ENCODE peak calls at places on chromosomes 5 and 9, in six cellular contexts. V is adrenal gland; H is CD4-positive, alpha-beta T cell; I is HFFc6; N is retinal pigment epithelial cell; P is foreskin keratinocyte. M is an unnamed sample.
A peak's percentile ranks its signal among the peaks of the same experiment; 100 is the strongest.

GRCh38 chr5:113760486-113760885 is 247.0 kb downstream of the YTHDC2 start:
- DNase-seq in V (no peak), H (no peak), I (no peak), N (no peak), P (peak; percentile 6), M (no peak)

GRCh38 chr9:136127313-136127712 is 8.6 kb upstream of the TMEM250 start:
- DNase-seq in V (no peak), H (no peak), I (no peak), N (no peak), P (no peak), M (no peak)

GRCh38 chr5:58462623-58463230 is 2.8 kb upstream of the PLK2 start:
- DNase-seq in V (peak; percentile 60), H (peak; percentile 7), I (peak; percentile 61), N (no peak), P (no peak), M (no peak)

GRCh38 chr5:117302949-117303348 is 728.3 kb upstream of the SEMA6A start:
- DNase-seq in V (no peak), H (no peak), I (no peak), N (no peak), P (no peak), M (no peak)

GRCh38 chr5:14726066-14726838 is 61.7 kb downstream of the OTULIN start:
- DNase-seq in V (no peak), H (no peak), I (peak; percentile 35), N (no peak), P (no peak), M (no peak)

GRCh38 chr5:100690036-100690560 is 154.9 kb downstream of the FAM174A start:
- DNase-seq in V (no peak), H (no peak), I (no peak), N (no peak), P (no peak), M (no peak)

GRCh38 chr9:97179616-97180015 is 127.8 kb upstream of the CCDC180 start:
- DNase-seq in V (no peak), H (no peak), I (no peak), N (no peak), P (peak; percentile 47), M (no peak)

GRCh38 chr5:73121109-73121443 is 701 bp downstream of the TMEM171 start:
- DNase-seq in V (no peak), H (no peak), I (no peak), N (no peak), P (no peak), M (no peak)

GRCh38 chr5:135063511-135064234 is 29.6 kb upstream of the PITX1 start:
- DNase-seq in V (no peak), H (no peak), I (no peak), N (no peak), P (no peak), M (no peak)

GRCh38 chr5:34998058-34998789 is 49.5 kb downstream of the AGXT2 start:
- DNase-seq in V (no peak), H (no peak), I (peak; percentile 64), N (no peak), P (no peak), M (no peak)

GRCh38 chr5:133996683-133997252 is 8.0 kb downstream of the VDAC1 start:
- DNase-seq in V (no peak), H (no peak), I (no peak), N (no peak), P (no peak), M (no peak)

GRCh38 chr5:133321833-133322420 is 270.1 kb downstream of the HSPA4 start:
- DNase-seq in V (no peak), H (no peak), I (no peak), N (no peak), P (no peak), M (no peak)

GRCh38 chr9:125513634-125514413 is 193.2 kb downstream of the MAPKAP1 start:
- DNase-seq in V (peak; percentile 86), H (no peak), I (peak; percentile 61), N (peak; percentile 82), P (peak; percentile 71), M (no peak)

GRCh38 chr5:172102251-172102870 is 85.7 kb downstream of the STK10 start:
- DNase-seq in V (no peak), H (no peak), I (no peak), N (no peak), P (no peak), M (no peak)

GRCh38 chr9:87698069-87698809 is 27.7 kb upstream of the CTSL start:
- DNase-seq in V (no peak), H (no peak), I (no peak), N (no peak), P (no peak), M (no peak)

GRCh38 chr9:31799953-31800609 is 584.4 kb upstream of the ACO1 start:
- DNase-seq in V (no peak), H (no peak), I (no peak), N (peak; percentile 32), P (peak; percentile 11), M (no peak)

GRCh38 chr9:133994359-133995011 is 2.4 kb upstream of the VAV2 start:
- DNase-seq in V (peak; percentile 89), H (peak; percentile 71), I (peak; percentile 42), N (no peak), P (peak; percentile 7), M (peak; percentile 70)

GRCh38 chr9:6771722-6772121 is 13.9 kb downstream of the KDM4C start:
- DNase-seq in V (no peak), H (no peak), I (no peak), N (no peak), P (no peak), M (no peak)

GRCh38 chr9:98971168-98971914 is 27.6 kb downstream of the COL15A1 start:
- DNase-seq in V (peak; percentile 76), H (no peak), I (peak; percentile 28), N (peak; percentile 38), P (peak; percentile 36), M (no peak)

GRCh38 chr9:124654431-124654830 is 116.7 kb downstream of the NR6A1 start:
- DNase-seq in V (no peak), H (no peak), I (no peak), N (no peak), P (no peak), M (no peak)

GRCh38 chr9:106069241-106069640 is 374.9 kb downstream of the TMEM38B start:
- DNase-seq in V (no peak), H (no peak), I (no peak), N (no peak), P (no peak), M (no peak)

GRCh38 chr5:143717400-143717799 is 94.6 kb upstream of the HMHB1 start:
- DNase-seq in V (no peak), H (no peak), I (peak; percentile 77), N (peak; percentile 69), P (peak; percentile 59), M (no peak)

GRCh38 chr9:93052791-93053540 is 5.5 kb upstream of the SUSD3 start:
- DNase-seq in V (no peak), H (no peak), I (no peak), N (no peak), P (no peak), M (no peak)

GRCh38 chr5:168674893-168675482 is 95.8 kb upstream of the PANK3 start:
- DNase-seq in V (no peak), H (no peak), I (no peak), N (no peak), P (no peak), M (no peak)

GRCh38 chr5:57718155-57718554 is 235.5 kb upstream of the ACTBL2 start:
- DNase-seq in V (no peak), H (no peak), I (no peak), N (no peak), P (no peak), M (no peak)

GRCh38 chr9:108093773-108094675 is 604.5 kb upstream of the KLF4 start:
- DNase-seq in V (no peak), H (no peak), I (no peak), N (no peak), P (peak; percentile 76), M (no peak)

GRCh38 chr5:76602094-76602726 is 21.0 kb downstream of the F2RL2 start:
- DNase-seq in V (no peak), H (no peak), I (no peak), N (no peak), P (no peak), M (no peak)
- TF ChIP-seq CTCF in V (no peak), H (no peak), I (peak; percentile 75), N (peak; percentile 68), P (peak; percentile 55), M (no peak)

DNA sequence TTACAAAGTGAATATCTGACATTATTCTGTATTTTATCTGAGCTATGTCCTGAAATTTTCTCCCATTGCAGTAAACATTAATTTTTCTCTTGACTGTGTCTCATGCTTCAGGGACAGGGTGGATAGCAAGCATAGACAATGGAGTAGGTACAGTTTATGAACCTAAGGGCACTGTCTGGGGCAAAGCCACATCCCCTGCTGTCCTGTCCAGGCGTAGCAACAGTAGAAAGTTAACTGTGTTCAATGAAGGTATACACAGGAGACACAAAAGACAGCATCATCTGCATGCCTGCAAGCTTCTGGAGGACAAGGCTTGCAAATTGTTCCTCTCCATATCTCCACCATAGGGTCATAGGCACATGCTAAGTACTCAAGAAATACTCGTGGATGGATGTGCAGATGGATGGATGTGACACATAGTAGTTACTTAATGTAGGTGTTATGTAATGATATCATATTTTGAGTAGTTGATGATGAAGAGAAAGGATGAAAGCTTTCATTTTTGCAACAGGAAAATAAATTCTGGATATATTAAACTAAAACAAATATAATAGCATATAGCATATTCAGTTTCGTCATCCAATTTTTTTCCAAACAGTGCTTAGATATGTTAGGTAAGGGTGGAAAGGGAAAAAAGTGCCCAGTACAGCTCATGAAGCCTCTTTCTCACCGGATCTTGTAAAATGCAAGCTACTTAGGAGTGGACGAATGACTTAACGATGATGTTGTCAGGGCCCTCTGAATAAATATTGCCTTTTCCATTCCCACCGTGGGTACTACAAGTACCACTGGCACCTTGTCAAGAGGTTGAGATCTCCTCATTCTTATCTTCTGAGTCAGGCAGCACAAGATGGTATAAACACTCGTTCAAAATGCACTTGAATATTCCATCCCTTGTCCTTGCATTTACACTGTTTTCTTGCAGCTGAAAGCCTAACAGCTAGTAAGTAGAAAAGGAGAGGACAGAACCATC is 19.9 kb upstream of the ZSWIM6 start:
- DNase-seq in V (no peak), H (no peak), I (peak; percentile 69), N (peak; percentile 98), P (peak; percentile 46), M (no peak)
- TF ChIP-seq CTCF in V (no peak), H (no peak), I (peak; percentile 7), N (no peak), P (no peak), M (no peak)

GRCh38 chr9:91758491-91758981 is 191.5 kb downstream of the ROR2 start:
- DNase-seq in V (peak; percentile 63), H (no peak), I (peak; percentile 38), N (no peak), P (no peak), M (no peak)
- TF ChIP-seq CTCF in V (peak; percentile 47), H (no peak), I (peak; percentile 79), N (peak; percentile 89), P (peak; percentile 67), M (peak; percentile 41)

GRCh38 chr9:71681708-71682268 is 86.5 kb downstream of the CEMIP2 start:
- DNase-seq in V (no peak), H (no peak), I (peak; percentile 69), N (no peak), P (peak; percentile 83), M (no peak)

GRCh38 chr9:71685394-71685793 is 82.9 kb downstream of the CEMIP2 start:
- DNase-seq in V (no peak), H (no peak), I (no peak), N (no peak), P (no peak), M (no peak)

GRCh38 chr9:71684566-71684965 is 83.7 kb downstream of the CEMIP2 start:
- DNase-seq in V (no peak), H (no peak), I (no peak), N (no peak), P (no peak), M (no peak)

GRCh38 chr9:71685988-71686387 is 82.3 kb downstream of the CEMIP2 start:
- DNase-seq in V (no peak), H (no peak), I (no peak), N (no peak), P (no peak), M (no peak)

GRCh38 chr9:71683598-71684235 is 84.6 kb downstream of the CEMIP2 start:
- DNase-seq in V (peak; percentile 70), H (no peak), I (peak; percentile 86), N (peak; percentile 82), P (no peak), M (peak; percentile 77)
- TF ChIP-seq CTCF in V (peak; percentile 20), H (no peak), I (peak; percentile 73), N (peak; percentile 72), P (peak; percentile 86), M (peak; percentile 67)